ENCODE peak calls at places on chromosomes 5 and 9, in four cellular contexts. X is K562, T is WTC11, O is HepG2. L is an unnamed sample.

GRCh38 chr5:173941758-173942401 is 47.1 kb upstream of the C5orf47 start:
- DNase-seq in X (no peak), T (peak), O (peak), L (no peak)

GRCh38 chr9:68574150-68574549 is 33.5 kb upstream of the TMEM252 start:
- DNase-seq in X (no peak), T (no peak), O (no peak), L (no peak)

GRCh38 chr9:95756101-95756500 is 119.4 kb upstream of the ERCC6L2 start:
- DNase-seq in X (no peak), T (no peak), O (no peak), L (no peak)

GRCh38 chr5:138180183-138180782 is 1.4 kb downstream of the KIF20A start:
- DNase-seq in X (peak), T (no peak), O (peak), L (peak)

GRCh38 chr9:133684461-133685361 is 48.5 kb downstream of the DBH start:
- DNase-seq in X (no peak), T (no peak), O (no peak), L (no peak)

GRCh38 chr5:138920181-138920580 is 45.0 kb upstream of the LRRTM2 start:
- DNase-seq in X (no peak), T (no peak), O (no peak), L (no peak)

GRCh38 chr9:119009253-119009652 is 360.0 kb downstream of the BRINP1 start:
- DNase-seq in X (no peak), T (no peak), O (no peak), L (no peak)

GRCh38 chr5:73299665-73300435 is 126.9 kb downstream of the TMEM174 start:
- DNase-seq in X (no peak), T (peak), O (no peak), L (no peak)

GRCh38 chr5:86465052-86465838 is 152.5 kb upstream of the COX7C start:
- DNase-seq in X (no peak), T (no peak), O (no peak), L (no peak)

GRCh38 chr5:159231167-159231566 is 21.8 kb upstream of the RNF145 start:
- DNase-seq in X (no peak), T (no peak), O (no peak), L (no peak)

DNA sequence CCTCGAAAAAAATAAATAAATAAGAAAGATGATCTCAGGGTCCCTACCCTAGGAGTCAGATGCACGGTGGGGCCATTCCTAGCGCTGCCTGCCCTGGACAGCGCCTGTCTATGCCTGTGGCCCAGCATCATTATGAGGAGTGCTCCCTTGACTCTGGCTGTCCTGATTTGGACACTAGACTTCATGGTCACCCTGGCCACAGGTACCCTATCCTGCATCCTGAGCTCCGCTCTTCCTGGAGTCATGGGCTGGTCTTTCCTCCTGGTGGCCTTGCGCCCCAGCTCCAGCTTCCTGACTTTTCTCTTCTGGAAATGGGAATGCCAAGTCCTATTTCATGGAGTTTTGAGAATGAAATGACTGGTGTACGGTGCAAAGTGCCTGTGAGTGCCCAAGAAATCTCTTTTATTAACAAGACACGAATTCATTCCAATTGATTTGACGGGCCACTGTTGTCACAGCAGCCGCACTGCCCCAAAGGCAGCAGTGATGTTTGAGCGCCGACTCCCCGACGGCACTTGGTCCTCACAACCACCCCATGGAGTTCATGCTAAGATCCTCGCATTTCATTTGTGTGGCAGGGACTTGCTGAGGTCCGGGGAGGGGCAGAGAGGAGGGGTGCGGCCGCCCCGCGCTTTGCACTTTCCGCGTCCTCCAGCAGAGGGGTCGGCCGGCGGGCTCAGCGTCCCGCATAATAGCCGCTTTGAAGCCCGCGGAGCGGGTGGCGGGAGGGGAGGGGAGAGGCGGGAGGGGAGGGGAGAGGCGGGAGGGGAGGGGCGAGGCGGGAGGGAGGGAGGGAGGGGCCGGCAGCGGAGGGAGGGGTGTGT is 453 bp upstream of the AIF1L start:
- DNase-seq in X (peak), T (peak), O (peak), L (peak)
- TF ChIP-seq ELF4 in X (no peak), T (no peak), O (no peak), L (no peak)

GRCh38 chr5:76617675-76618074 is 5.5 kb downstream of the F2RL2 start:
- DNase-seq in X (no peak), T (no peak), O (no peak), L (no peak)
- TF ChIP-seq ELF4 in X (no peak), T (no peak), O (no peak), L (no peak)

DNA sequence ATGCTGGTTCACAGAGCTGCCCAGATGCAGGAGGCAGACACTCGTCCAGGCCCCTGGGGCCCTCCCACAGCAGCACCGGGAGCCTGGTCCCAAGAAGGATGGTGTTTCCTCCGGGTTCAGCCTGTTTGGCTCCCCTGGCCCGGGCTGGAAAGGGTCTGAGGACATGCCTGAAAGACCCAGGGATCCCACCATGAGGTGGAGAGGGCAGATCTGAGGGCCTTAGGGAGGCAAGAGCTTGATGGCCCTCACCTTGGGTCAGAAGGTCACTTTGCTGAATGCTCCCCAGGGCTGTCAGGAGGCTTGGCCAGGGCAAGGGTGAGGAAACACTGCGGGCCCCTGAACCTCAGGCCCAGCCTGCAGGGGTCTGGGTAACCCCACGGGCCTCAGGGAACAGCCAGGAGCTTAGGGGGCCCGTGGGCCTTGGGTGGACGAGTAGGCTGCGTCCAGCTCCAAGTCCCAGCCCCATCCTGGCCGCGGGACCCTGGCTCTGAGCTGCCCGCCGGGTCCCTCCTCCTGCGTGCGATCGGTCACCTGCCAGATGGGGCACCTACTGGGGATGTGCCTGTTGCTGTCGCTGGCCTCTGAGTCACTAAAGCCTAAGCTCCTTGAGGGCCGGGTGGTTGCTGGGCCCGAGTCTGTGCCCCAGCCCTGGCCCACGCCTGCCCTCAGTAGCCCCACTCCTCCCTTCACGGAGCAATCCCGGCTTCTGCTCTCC is 106.2 kb downstream of the ZNF354C start:
- DNase-seq in X (no peak), T (peak), O (no peak), L (no peak)
- TF ChIP-seq ELF4 in X (no peak), T (no peak), O (no peak), L (no peak)

GRCh38 chr5:157342822-157343402 is 77.0 kb downstream of the CYFIP2 start:
- DNase-seq in X (peak), T (peak), O (peak), L (peak)

GRCh38 chr5:157345067-157345466 is 79.1 kb downstream of the CYFIP2 start:
- DNase-seq in X (no peak), T (no peak), O (no peak), L (no peak)

GRCh38 chr5:157347301-157348048 is 81.6 kb downstream of the CYFIP2 start:
- DNase-seq in X (no peak), T (no peak), O (no peak), L (no peak)

GRCh38 chr5:157345485-157345884 is 79.6 kb downstream of the CYFIP2 start:
- DNase-seq in X (no peak), T (no peak), O (no peak), L (no peak)

DNA sequence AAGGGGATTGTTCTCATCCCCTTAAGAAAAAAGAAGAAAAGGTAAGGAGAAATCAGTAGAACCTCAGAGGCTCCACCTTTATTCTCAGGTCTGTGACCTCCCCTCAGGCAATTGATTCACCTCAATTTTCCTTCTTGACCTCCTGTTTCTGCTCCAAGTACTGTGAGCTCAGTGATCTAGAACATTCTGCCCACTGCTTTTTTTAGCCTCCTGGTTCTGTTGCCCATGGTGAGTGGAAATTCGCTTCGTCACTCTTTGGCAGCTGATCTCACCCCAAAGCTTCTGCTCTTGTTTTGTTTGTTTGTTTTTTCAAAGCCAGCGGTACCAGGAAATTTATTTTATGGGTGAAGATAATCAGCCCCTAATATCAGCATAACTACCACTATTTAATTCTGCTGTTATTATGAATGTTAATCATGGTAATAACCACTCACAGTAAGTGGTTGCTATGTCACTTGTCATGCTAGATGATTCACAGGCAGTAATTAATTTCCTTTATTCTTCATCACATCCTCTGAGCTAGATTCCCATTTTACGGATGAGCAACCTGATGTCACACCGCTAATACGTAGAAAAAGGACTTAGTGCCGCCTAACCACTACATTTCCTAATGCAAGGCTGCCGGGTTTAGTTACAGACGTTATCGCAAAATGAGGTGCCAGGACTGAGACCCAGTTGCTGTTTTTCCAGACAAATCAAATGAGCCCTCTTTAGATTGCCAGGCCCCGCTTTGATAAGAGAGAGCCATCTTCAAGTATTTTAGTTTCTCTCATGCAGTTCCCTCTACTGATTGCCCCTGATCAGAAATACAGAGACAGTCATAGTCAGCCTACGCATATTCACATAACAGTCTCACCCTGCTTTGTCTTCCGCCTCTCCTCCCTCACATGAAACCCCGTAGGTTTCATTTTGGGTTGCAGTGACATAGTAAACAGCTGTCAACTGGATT is 78.2 kb downstream of the CYFIP2 start:
- DNase-seq in X (no peak), T (no peak), O (no peak), L (no peak)
- TF ChIP-seq ELF4 in X (no peak), T (no peak), O (no peak), L (no peak)

GRCh38 chr9:137301086-137301947 is 754 bp downstream of the NRARP start:
- DNase-seq in X (peak), T (peak), O (no peak), L (peak)
- TF ChIP-seq ELF4 in X (no peak), T (no peak), O (no peak), L (no peak)

DNA sequence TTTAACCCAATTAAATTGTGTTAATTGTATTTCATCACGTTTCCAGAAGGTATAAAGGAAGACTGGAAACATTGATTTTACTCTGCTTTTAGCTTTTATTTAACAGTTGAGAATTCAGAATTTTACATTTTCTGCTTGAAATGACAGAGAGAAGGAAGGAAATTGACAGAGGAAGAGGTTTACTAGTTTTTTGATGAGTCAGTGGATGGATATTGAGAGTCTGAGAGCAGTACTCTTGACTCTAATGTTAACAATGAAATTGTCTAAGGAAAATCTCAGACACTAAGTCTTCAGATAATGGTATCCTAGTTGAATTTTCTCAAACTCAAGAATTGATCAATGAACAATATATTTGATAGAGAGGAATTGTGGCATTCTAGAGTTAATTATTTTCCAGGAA is 60.6 kb downstream of the IPO11 start:
- DNase-seq in X (no peak), T (no peak), O (no peak), L (no peak)
- TF ChIP-seq ELF4 in X (no peak), T (no peak), O (no peak), L (no peak)

DNA sequence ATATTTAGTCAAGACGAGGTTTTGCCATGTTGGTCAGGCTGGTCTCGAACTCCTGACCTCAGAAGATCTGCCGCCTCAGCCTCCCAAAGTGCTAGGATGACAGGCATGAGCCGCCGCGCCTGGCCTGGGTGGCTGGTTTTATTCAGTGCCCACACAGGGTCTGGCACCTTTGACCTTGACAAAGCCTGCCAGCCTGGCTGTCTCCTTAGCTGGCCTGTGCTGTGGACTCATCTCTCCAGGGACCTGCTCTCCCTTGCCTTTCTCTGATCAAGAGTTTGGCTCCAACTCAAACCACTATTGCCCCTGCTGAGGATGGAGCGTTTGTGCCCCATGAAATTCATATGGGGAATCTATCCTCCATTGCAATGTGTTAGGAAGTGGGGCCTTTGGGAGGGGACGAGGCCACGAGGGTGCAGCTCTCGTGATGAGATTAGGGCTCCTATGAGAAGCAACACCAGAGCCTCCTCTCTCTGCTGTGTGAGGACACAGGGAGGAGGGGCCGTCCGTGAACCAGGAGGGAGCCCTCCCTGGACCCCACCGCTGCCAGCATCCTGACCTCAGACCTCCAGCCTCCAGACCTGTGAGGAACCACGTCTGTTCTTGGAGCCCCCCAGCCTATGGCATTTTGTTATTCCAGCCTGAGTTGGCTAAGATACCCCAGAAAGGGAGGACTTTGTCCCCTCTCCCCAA is 45.0 kb downstream of the MRPL36 start:
- DNase-seq in X (no peak), T (no peak), O (no peak), L (no peak)
- TF ChIP-seq ELF4 in X (no peak), T (no peak), O (no peak), L (no peak)

GRCh38 chr5:34682926-34683623 is 26.9 kb downstream of the RAI14 start:
- DNase-seq in X (no peak), T (no peak), O (peak), L (no peak)

GRCh38 chr5:34685485-34686197 is 29.5 kb downstream of the RAI14 start:
- DNase-seq in X (no peak), T (no peak), O (peak), L (no peak)

GRCh38 chr5:34684980-34685352 is 28.8 kb downstream of the RAI14 start:
- DNase-seq in X (no peak), T (no peak), O (no peak), L (no peak)

GRCh38 chr5:34686762-34687268 is 30.7 kb downstream of the RAI14 start:
- DNase-seq in X (peak), T (no peak), O (peak), L (peak)

DNA sequence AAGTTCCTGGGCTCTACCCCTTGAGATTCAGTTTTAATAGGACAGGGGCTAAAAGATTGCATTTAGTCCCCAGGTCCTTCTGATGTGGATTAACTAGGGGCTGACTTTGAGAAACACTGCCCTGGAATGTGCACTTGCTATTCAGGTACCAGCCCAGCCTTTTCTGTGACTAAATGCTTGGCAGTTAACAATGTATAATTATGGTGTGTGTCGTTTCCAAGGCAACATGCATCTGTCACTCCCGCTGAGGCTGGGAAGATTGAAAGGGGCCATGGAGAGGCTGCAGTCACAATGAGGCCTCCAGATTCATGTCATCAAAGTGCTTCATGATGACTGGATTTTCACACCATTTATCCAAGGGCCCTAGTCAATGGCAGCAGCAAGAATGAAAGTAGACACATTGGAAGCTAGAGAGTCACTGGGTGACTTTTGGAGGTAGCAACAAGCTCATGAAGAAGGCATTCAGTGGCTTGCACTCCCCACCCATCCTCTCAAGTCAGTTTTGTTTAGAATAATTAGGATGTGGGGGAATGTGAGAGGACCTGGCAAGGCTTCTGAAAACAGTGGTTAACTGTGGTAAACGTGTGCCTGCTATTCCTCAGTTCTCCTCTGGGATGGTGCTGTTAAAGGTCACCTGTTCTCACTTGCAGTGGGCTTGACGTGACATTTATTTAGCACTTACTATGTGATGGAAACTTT is 28.3 kb downstream of the RAI14 start:
- DNase-seq in X (no peak), T (no peak), O (peak), L (peak)
- TF ChIP-seq ELF4 in X (no peak), T (no peak), O (no peak), L (no peak)